ENCODE peak calls at places on chromosomes 16 and 17, in six cellular contexts. B is astrocyte, X is GM23248, Y is adipocyte, O is stomach, M is lung. E is an unnamed sample.
A peak's percentile ranks its signal among the peaks of the same experiment; 100 is the strongest.

GRCh38 chr16:67311607-67312449 is 14.7 kb downstream of the KCTD19 start:
- DNase-seq in B (peak; percentile 100), X (peak; percentile 99), Y (peak; percentile 92), O (no peak), M (no peak), E (no peak)

GRCh38 chr16:69131167-69131748 is 1.1 kb downstream of the CHTF8 start:
- DNase-seq in B (no peak), X (peak; percentile 51), Y (peak; percentile 55), O (no peak), M (no peak), E (no peak)

GRCh38 chr16:85370881-85371651 is 242.1 kb upstream of the GSE1 start:
- DNase-seq in B (no peak), X (peak; percentile 87), Y (no peak), O (peak; percentile 88), M (peak; percentile 52), E (no peak)

GRCh38 chr17:75105269-75106080 is 4.3 kb upstream of the ARMC7 start:
- DNase-seq in B (peak; percentile 12), X (peak; percentile 63), Y (peak; percentile 51), O (peak; percentile 85), M (peak; percentile 82), E (no peak)

GRCh38 chr17:59370580-59371299 is 39.3 kb downstream of the YPEL2 start:
- DNase-seq in B (no peak), X (no peak), Y (no peak), O (no peak), M (no peak), E (no peak)

GRCh38 chr17:27445971-27446370 is 10.3 kb upstream of the KSR1 start:
- DNase-seq in B (no peak), X (no peak), Y (no peak), O (no peak), M (no peak), E (no peak)

GRCh38 chr16:84718-85452 is 6.9 kb downstream of the MPG start:
- DNase-seq in B (peak; percentile 94), X (peak; percentile 98), Y (peak; percentile 87), O (peak; percentile 53), M (peak; percentile 60), E (no peak)

GRCh38 chr17:60086822-60087591 is 8.3 kb upstream of the HEATR6 start:
- DNase-seq in B (peak; percentile 40), X (peak; percentile 88), Y (peak; percentile 86), O (no peak), M (peak; percentile 54), E (no peak)

GRCh38 chr17:67374329-67375053 is 2.6 kb upstream of the PITPNC1 start:
- DNase-seq in B (peak; percentile 74), X (peak; percentile 89), Y (peak; percentile 94), O (peak; percentile 92), M (peak; percentile 84), E (peak; percentile 75)

GRCh38 chr16:61887903-61888302 is 148.3 kb downstream of the CDH8 start:
- DNase-seq in B (peak; percentile 63), X (peak; percentile 63), Y (no peak), O (no peak), M (no peak), E (no peak)

GRCh38 chr17:29717817-29718216 is 95.1 kb upstream of the CORO6 start:
- DNase-seq in B (no peak), X (no peak), Y (no peak), O (no peak), M (no peak), E (no peak)

GRCh38 chr17:41308251-41308917 is 725 bp downstream of the KRTAP16-1 start:
- DNase-seq in B (no peak), X (peak; percentile 27), Y (no peak), O (no peak), M (no peak), E (peak; percentile 54)

GRCh38 chr17:79114455-79115301 is 40.1 kb downstream of the ENGASE start:
- DNase-seq in B (no peak), X (peak; percentile 28), Y (peak; percentile 28), O (peak; percentile 54), M (peak; percentile 67), E (no peak)

GRCh38 chr17:44887016-44887415 is 12.2 kb downstream of the EFTUD2 start:
- DNase-seq in B (no peak), X (no peak), Y (no peak), O (no peak), M (no peak), E (no peak)

GRCh38 chr17:78957076-78957475 is 22.6 kb downstream of the LGALS3BP start:
- DNase-seq in B (peak; percentile 71), X (peak; percentile 71), Y (no peak), O (peak; percentile 46), M (no peak), E (no peak)

GRCh38 chr17:28372203-28372944 is 880 bp downstream of the SARM1 start:
- DNase-seq in B (peak; percentile 38), X (peak; percentile 69), Y (peak; percentile 66), O (no peak), M (no peak), E (no peak)

GRCh38 chr16:89658221-89658879 is 714 bp downstream of the SPATA33 start:
- DNase-seq in B (no peak), X (peak; percentile 57), Y (peak; percentile 57), O (peak; percentile 28), M (no peak), E (no peak)

GRCh38 chr16:81238296-81239011 is at the start of gene BCO1:
- DNase-seq in B (peak; percentile 78), X (peak; percentile 68), Y (peak; percentile 77), O (peak; percentile 56), M (peak; percentile 29), E (no peak)

DNA sequence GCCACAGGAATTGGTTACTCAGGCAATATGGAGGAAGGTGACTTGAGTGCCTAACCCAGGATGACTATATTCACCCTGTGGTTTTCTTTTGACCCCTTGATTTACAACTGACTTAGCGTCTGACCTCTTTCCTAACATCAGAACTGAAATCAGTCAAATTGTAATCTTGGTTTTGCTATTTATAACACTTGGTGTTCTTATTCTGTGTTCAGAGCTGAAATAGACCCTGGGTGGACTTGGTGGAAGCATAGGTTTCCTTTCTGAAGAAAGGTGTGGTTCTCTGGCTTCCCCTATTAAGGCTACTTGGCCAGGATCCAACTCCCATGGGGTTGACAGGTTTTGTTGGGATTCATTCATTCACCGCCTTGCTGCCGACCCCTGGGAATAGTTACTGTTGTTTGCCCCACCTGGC is 80.8 kb downstream of the CLEC16A start:
- DNase-seq in B (no peak), X (no peak), Y (no peak), O (no peak), M (no peak), E (no peak)
- H3K9me3 ChIP-seq in B (peaks cover 3% of the 10 kb centered on the region), X (peaks cover 4% of the 10 kb centered on the region), Y (peaks cover 25% of the 10 kb centered on the region), O (no peaks in the 10 kb centered on the region), M (peaks cover 8% of the 10 kb centered on the region), E (peaks cover 2% of the 10 kb centered on the region)

GRCh38 chr17:22267019-22267418 is 574.7 kb downstream of the KCNJ18 start:
- DNase-seq in B (no peak), X (no peak), Y (no peak), O (no peak), M (no peak), E (no peak)

GRCh38 chr17:22265807-22266206 is 573.5 kb downstream of the KCNJ18 start:
- DNase-seq in B (no peak), X (no peak), Y (no peak), O (peak; percentile 13), M (no peak), E (no peak)

GRCh38 chr17:22268912-22269220 is 576.5 kb downstream of the KCNJ18 start:
- DNase-seq in B (no peak), X (no peak), Y (no peak), O (peak; percentile 10), M (no peak), E (no peak)

GRCh38 chr17:22268214-22268911 is 576.0 kb downstream of the KCNJ18 start:
- DNase-seq in B (no peak), X (no peak), Y (no peak), O (peak; percentile 24), M (no peak), E (no peak)

DNA sequence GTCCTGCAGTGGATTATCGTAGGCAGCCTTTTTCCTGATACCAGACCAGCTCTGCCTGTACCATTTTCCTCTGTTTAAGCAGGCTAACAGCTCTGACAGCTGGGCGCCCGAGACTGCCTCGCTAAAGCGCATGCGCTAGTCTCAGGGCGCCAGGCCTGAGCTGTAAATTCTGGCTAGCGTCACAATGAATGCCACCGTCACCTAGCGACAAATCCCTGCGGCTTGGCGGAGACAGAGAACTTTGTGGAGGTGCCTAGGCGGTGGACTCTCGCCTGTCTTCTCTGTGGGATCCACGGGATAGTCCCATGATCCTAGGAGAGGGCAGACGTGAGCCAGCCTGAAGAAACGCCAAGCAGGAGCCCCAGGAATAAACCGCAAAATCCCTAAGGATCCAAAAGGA is 573.9 kb downstream of the KCNJ18 start:
- DNase-seq in B (no peak), X (peak; percentile 10), Y (no peak), O (peak; percentile 17), M (no peak), E (no peak)
- H3K9me3 ChIP-seq in B (peaks cover 5% of the 10 kb centered on the region), X (no peaks in the 10 kb centered on the region), Y (no peaks in the 10 kb centered on the region), O (peaks cover 10% of the 10 kb centered on the region), M (peaks cover 12% of the 10 kb centered on the region), E (peaks cover 4% of the 10 kb centered on the region)

DNA sequence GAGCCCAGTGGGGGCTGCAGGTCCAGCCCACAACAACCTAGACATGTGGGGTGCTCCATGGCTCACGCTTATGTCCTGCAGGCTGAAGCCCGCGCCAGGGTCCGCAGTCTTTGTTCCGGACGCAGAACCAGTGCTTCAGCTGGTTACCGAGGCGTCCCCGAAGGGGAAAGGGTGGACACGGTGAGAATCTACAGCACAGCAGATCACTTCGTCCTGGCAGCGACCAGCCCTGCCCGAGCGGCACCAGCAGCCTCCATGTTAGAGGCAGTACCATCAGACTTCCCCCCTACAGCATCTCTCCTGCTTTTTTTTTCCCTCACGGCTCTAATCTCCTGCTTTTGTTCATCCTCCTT is 1736.4 kb downstream of the TP53TG3F start:
- DNase-seq in B (no peak), X (no peak), Y (no peak), O (no peak), M (no peak), E (no peak)
- H3K9me3 ChIP-seq in B (peaks cover 10% of the 10 kb centered on the region), X (no peaks in the 10 kb centered on the region), Y (peaks cover 4% of the 10 kb centered on the region), O (peaks cover 27% of the 10 kb centered on the region), M (peaks cover 19% of the 10 kb centered on the region), E (peaks cover 3% of the 10 kb centered on the region)

GRCh38 chr16:28273511-28273910 is 18.8 kb upstream of the SBK1 start:
- DNase-seq in B (no peak), X (no peak), Y (no peak), O (no peak), M (no peak), E (no peak)
- H3K9me3 ChIP-seq in B (no peaks in the 10 kb centered on the region), X (no peaks in the 10 kb centered on the region), Y (peaks cover 3% of the 10 kb centered on the region), O (peaks cover 5% of the 10 kb centered on the region), M (peaks cover 6% of the 10 kb centered on the region), E (no peaks in the 10 kb centered on the region)

GRCh38 chr16:62967606-62968005 is 931.4 kb upstream of the CDH8 start:
- DNase-seq in B (no peak), X (no peak), Y (no peak), O (no peak), M (no peak), E (no peak)
- H3K9me3 ChIP-seq in B (no peaks in the 10 kb centered on the region), X (no peaks in the 10 kb centered on the region), Y (no peaks in the 10 kb centered on the region), O (no peaks in the 10 kb centered on the region), M (no peaks in the 10 kb centered on the region), E (no peaks in the 10 kb centered on the region)

DNA sequence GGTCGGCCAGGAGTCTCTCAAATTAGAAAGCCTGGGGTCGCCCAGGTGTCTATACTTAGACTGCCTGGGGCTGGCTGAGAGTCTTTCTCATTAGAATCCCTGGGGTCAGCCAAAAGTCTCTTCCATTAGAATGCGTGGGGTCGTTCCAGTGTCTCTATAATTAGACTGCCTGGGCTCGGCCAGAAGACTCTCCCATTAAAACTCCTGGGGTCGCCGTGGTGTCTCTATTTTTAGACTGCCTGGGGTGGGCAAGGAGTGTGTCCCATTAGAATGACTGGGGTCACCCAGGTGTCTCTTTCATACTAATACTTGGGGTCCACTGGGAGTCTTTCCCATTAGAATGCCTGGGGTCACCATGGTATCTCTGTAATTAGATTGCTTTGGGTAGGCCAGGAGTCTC is 2227.7 kb downstream of the TP53TG3F start:
- DNase-seq in B (no peak), X (no peak), Y (no peak), O (no peak), M (no peak), E (no peak)
- H3K9me3 ChIP-seq in B (no peaks in the 10 kb centered on the region), X (no peaks in the 10 kb centered on the region), Y (peaks cover under 1% of the 10 kb centered on the region), O (peaks cover 83% of the 10 kb centered on the region), M (peaks cover 11% of the 10 kb centered on the region), E (peaks cover 5% of the 10 kb centered on the region)

E was measured in T-helper 17 cell.